ENCODE peak calls at places on chromosomes 7 and 10, in eight cellular contexts. One of them, this sample, is unnamed.

GRCh38 chr7:140121321-140121720 is 55.5 kb downstream of the KDM7A start:
- DNase-seq in body of pancreas: no peak
- DNase-seq in NCI-H460: no peak
- DNase-seq in GM18507: no peak
- DNase-seq in K562: no peak
- DNase-seq in naive thymus-derived CD8-positive, alpha-beta T cell: no peak
- DNase-seq in activated CD8-positive, alpha-beta memory T cell treated with anti-CD3 and anti-CD28 coated beads, Interleukin-2, amount 10 ng/mL, durations not matched to agents 7 days and 5 days: no peak
- DNase-seq in BE2C: no peak
- DNase-seq in this sample: no peak

GRCh38 chr7:151845412-151846205 is 31.3 kb downstream of the PRKAG2 start:
- DNase-seq in body of pancreas: no peak
- DNase-seq in NCI-H460: no peak
- DNase-seq in GM18507: no peak
- DNase-seq in K562: no peak
- DNase-seq in naive thymus-derived CD8-positive, alpha-beta T cell: no peak
- DNase-seq in activated CD8-positive, alpha-beta memory T cell treated with anti-CD3 and anti-CD28 coated beads, Interleukin-2, amount 10 ng/mL, durations not matched to agents 7 days and 5 days: no peak
- DNase-seq in BE2C: no peak
- DNase-seq in this sample: no peak

GRCh38 chr10:58807631-58808024 is 295.0 kb downstream of the BICC1 start:
- DNase-seq in body of pancreas: no peak
- DNase-seq in NCI-H460: no peak
- DNase-seq in GM18507: no peak
- DNase-seq in K562: no peak
- DNase-seq in naive thymus-derived CD8-positive, alpha-beta T cell: no peak
- DNase-seq in activated CD8-positive, alpha-beta memory T cell treated with anti-CD3 and anti-CD28 coated beads, Interleukin-2, amount 10 ng/mL, durations not matched to agents 7 days and 5 days: no peak
- DNase-seq in BE2C: no peak
- DNase-seq in this sample: no peak

GRCh38 chr7:37193087-37193774 is 255.4 kb downstream of the ELMO1 start:
- DNase-seq in body of pancreas: no peak
- DNase-seq in NCI-H460: no peak
- DNase-seq in GM18507: no peak
- DNase-seq in K562: no peak
- DNase-seq in naive thymus-derived CD8-positive, alpha-beta T cell: no peak
- DNase-seq in activated CD8-positive, alpha-beta memory T cell treated with anti-CD3 and anti-CD28 coated beads, Interleukin-2, amount 10 ng/mL, durations not matched to agents 7 days and 5 days: no peak
- DNase-seq in BE2C: no peak
- DNase-seq in this sample: no peak

GRCh38 chr7:24757799-24758275 is 573 bp upstream of the GSDME start:
- DNase-seq in body of pancreas: no peak
- DNase-seq in NCI-H460: no peak
- DNase-seq in GM18507: no peak
- DNase-seq in K562: no peak
- DNase-seq in naive thymus-derived CD8-positive, alpha-beta T cell: no peak
- DNase-seq in activated CD8-positive, alpha-beta memory T cell treated with anti-CD3 and anti-CD28 coated beads, Interleukin-2, amount 10 ng/mL, durations not matched to agents 7 days and 5 days: no peak
- DNase-seq in BE2C: no peak
- DNase-seq in this sample: no peak

GRCh38 chr7:43572516-43573049 is 10.3 kb upstream of the STK17A start:
- DNase-seq in body of pancreas: no peak
- DNase-seq in NCI-H460: peak
- DNase-seq in GM18507: no peak
- DNase-seq in K562: peak
- DNase-seq in naive thymus-derived CD8-positive, alpha-beta T cell: no peak
- DNase-seq in activated CD8-positive, alpha-beta memory T cell treated with anti-CD3 and anti-CD28 coated beads, Interleukin-2, amount 10 ng/mL, durations not matched to agents 7 days and 5 days: peak
- DNase-seq in BE2C: no peak
- DNase-seq in this sample: no peak

GRCh38 chr7:192701-193536 is 548 bp downstream of the FAM20C start:
- DNase-seq in body of pancreas: peak
- DNase-seq in NCI-H460: no peak
- DNase-seq in GM18507: no peak
- DNase-seq in K562: no peak
- DNase-seq in naive thymus-derived CD8-positive, alpha-beta T cell: no peak
- DNase-seq in activated CD8-positive, alpha-beta memory T cell treated with anti-CD3 and anti-CD28 coated beads, Interleukin-2, amount 10 ng/mL, durations not matched to agents 7 days and 5 days: no peak
- DNase-seq in BE2C: no peak
- DNase-seq in this sample: no peak

GRCh38 chr10:484441-484924 is 205.0 kb downstream of the DIP2C start:
- DNase-seq in body of pancreas: no peak
- DNase-seq in NCI-H460: no peak
- DNase-seq in GM18507: no peak
- DNase-seq in K562: no peak
- DNase-seq in naive thymus-derived CD8-positive, alpha-beta T cell: peak
- DNase-seq in activated CD8-positive, alpha-beta memory T cell treated with anti-CD3 and anti-CD28 coated beads, Interleukin-2, amount 10 ng/mL, durations not matched to agents 7 days and 5 days: peak
- DNase-seq in BE2C: no peak
- DNase-seq in this sample: no peak

GRCh38 chr10:113221756-113222168 is 271.7 kb downstream of the TCF7L2 start:
- DNase-seq in body of pancreas: no peak
- DNase-seq in NCI-H460: no peak
- DNase-seq in GM18507: no peak
- DNase-seq in K562: no peak
- DNase-seq in naive thymus-derived CD8-positive, alpha-beta T cell: no peak
- DNase-seq in activated CD8-positive, alpha-beta memory T cell treated with anti-CD3 and anti-CD28 coated beads, Interleukin-2, amount 10 ng/mL, durations not matched to agents 7 days and 5 days: no peak
- DNase-seq in BE2C: peak
- DNase-seq in this sample: no peak

GRCh38 chr10:64534616-64535015 is 1013.4 kb downstream of the REEP3 start:
- DNase-seq in body of pancreas: no peak
- DNase-seq in NCI-H460: no peak
- DNase-seq in GM18507: no peak
- DNase-seq in K562: no peak
- DNase-seq in naive thymus-derived CD8-positive, alpha-beta T cell: no peak
- DNase-seq in activated CD8-positive, alpha-beta memory T cell treated with anti-CD3 and anti-CD28 coated beads, Interleukin-2, amount 10 ng/mL, durations not matched to agents 7 days and 5 days: no peak
- DNase-seq in BE2C: no peak
- DNase-seq in this sample: no peak

GRCh38 chr7:24652551-24652950 is 79.3 kb downstream of the PALS2 start:
- DNase-seq in body of pancreas: no peak
- DNase-seq in NCI-H460: no peak
- DNase-seq in GM18507: no peak
- DNase-seq in K562: no peak
- DNase-seq in naive thymus-derived CD8-positive, alpha-beta T cell: no peak
- DNase-seq in activated CD8-positive, alpha-beta memory T cell treated with anti-CD3 and anti-CD28 coated beads, Interleukin-2, amount 10 ng/mL, durations not matched to agents 7 days and 5 days: no peak
- DNase-seq in BE2C: no peak
- DNase-seq in this sample: no peak

GRCh38 chr10:118238573-118239240 is 103.4 kb downstream of the FAM204A start:
- DNase-seq in body of pancreas: no peak
- DNase-seq in NCI-H460: peak
- DNase-seq in GM18507: no peak
- DNase-seq in K562: no peak
- DNase-seq in naive thymus-derived CD8-positive, alpha-beta T cell: no peak
- DNase-seq in activated CD8-positive, alpha-beta memory T cell treated with anti-CD3 and anti-CD28 coated beads, Interleukin-2, amount 10 ng/mL, durations not matched to agents 7 days and 5 days: no peak
- DNase-seq in BE2C: peak
- DNase-seq in this sample: no peak

GRCh38 chr7:42227931-42228591 is 8.9 kb downstream of the GLI3 start:
- DNase-seq in body of pancreas: no peak
- DNase-seq in NCI-H460: no peak
- DNase-seq in GM18507: no peak
- DNase-seq in K562: no peak
- DNase-seq in naive thymus-derived CD8-positive, alpha-beta T cell: no peak
- DNase-seq in activated CD8-positive, alpha-beta memory T cell treated with anti-CD3 and anti-CD28 coated beads, Interleukin-2, amount 10 ng/mL, durations not matched to agents 7 days and 5 days: no peak
- DNase-seq in BE2C: no peak
- DNase-seq in this sample: no peak

GRCh38 chr10:3537518-3537917 is 247.5 kb downstream of the KLF6 start:
- DNase-seq in body of pancreas: no peak
- DNase-seq in NCI-H460: no peak
- DNase-seq in GM18507: no peak
- DNase-seq in K562: no peak
- DNase-seq in naive thymus-derived CD8-positive, alpha-beta T cell: no peak
- DNase-seq in activated CD8-positive, alpha-beta memory T cell treated with anti-CD3 and anti-CD28 coated beads, Interleukin-2, amount 10 ng/mL, durations not matched to agents 7 days and 5 days: no peak
- DNase-seq in BE2C: no peak
- DNase-seq in this sample: no peak

GRCh38 chr10:98242823-98243222 is 25.2 kb downstream of the LOXL4 start:
- DNase-seq in body of pancreas: no peak
- DNase-seq in NCI-H460: peak
- DNase-seq in GM18507: no peak
- DNase-seq in K562: no peak
- DNase-seq in naive thymus-derived CD8-positive, alpha-beta T cell: no peak
- DNase-seq in activated CD8-positive, alpha-beta memory T cell treated with anti-CD3 and anti-CD28 coated beads, Interleukin-2, amount 10 ng/mL, durations not matched to agents 7 days and 5 days: no peak
- DNase-seq in BE2C: no peak
- DNase-seq in this sample: no peak

GRCh38 chr7:149001427-149002068 is 26.8 kb downstream of the PDIA4 start:
- DNase-seq in body of pancreas: no peak
- DNase-seq in NCI-H460: no peak
- DNase-seq in GM18507: no peak
- DNase-seq in K562: no peak
- DNase-seq in naive thymus-derived CD8-positive, alpha-beta T cell: no peak
- DNase-seq in activated CD8-positive, alpha-beta memory T cell treated with anti-CD3 and anti-CD28 coated beads, Interleukin-2, amount 10 ng/mL, durations not matched to agents 7 days and 5 days: no peak
- DNase-seq in BE2C: no peak
- DNase-seq in this sample: no peak

GRCh38 chr7:143504215-143504936 is 26.7 kb downstream of the TAS2R41 start:
- DNase-seq in body of pancreas: no peak
- DNase-seq in NCI-H460: no peak
- DNase-seq in GM18507: no peak
- DNase-seq in K562: peak
- DNase-seq in naive thymus-derived CD8-positive, alpha-beta T cell: no peak
- DNase-seq in activated CD8-positive, alpha-beta memory T cell treated with anti-CD3 and anti-CD28 coated beads, Interleukin-2, amount 10 ng/mL, durations not matched to agents 7 days and 5 days: no peak
- DNase-seq in BE2C: no peak
- DNase-seq in this sample: no peak

GRCh38 chr10:74977913-74978847 is 133.3 kb upstream of the SAMD8 start:
- DNase-seq in body of pancreas: no peak
- DNase-seq in NCI-H460: no peak
- DNase-seq in GM18507: peak
- DNase-seq in K562: no peak
- DNase-seq in naive thymus-derived CD8-positive, alpha-beta T cell: peak
- DNase-seq in activated CD8-positive, alpha-beta memory T cell treated with anti-CD3 and anti-CD28 coated beads, Interleukin-2, amount 10 ng/mL, durations not matched to agents 7 days and 5 days: peak
- DNase-seq in BE2C: no peak
- DNase-seq in this sample: no peak

GRCh38 chr10:70115948-70116682 is 16.5 kb downstream of the AIFM2 start:
- DNase-seq in body of pancreas: peak
- DNase-seq in NCI-H460: peak
- DNase-seq in GM18507: peak
- DNase-seq in K562: peak
- DNase-seq in naive thymus-derived CD8-positive, alpha-beta T cell: peak
- DNase-seq in activated CD8-positive, alpha-beta memory T cell treated with anti-CD3 and anti-CD28 coated beads, Interleukin-2, amount 10 ng/mL, durations not matched to agents 7 days and 5 days: peak
- DNase-seq in BE2C: peak
- DNase-seq in this sample: peak

GRCh38 chr7:124308384-124308783 is 275.5 kb upstream of the TMEM229A start:
- DNase-seq in body of pancreas: no peak
- DNase-seq in NCI-H460: no peak
- DNase-seq in GM18507: no peak
- DNase-seq in K562: no peak
- DNase-seq in naive thymus-derived CD8-positive, alpha-beta T cell: no peak
- DNase-seq in activated CD8-positive, alpha-beta memory T cell treated with anti-CD3 and anti-CD28 coated beads, Interleukin-2, amount 10 ng/mL, durations not matched to agents 7 days and 5 days: no peak
- DNase-seq in BE2C: no peak
- DNase-seq in this sample: no peak